ENCODE peak calls at places on chromosomes 12 and 14, in nine cellular contexts. H is cerebellar cortex; A is choroid plexus epithelial cell; Y is IMR-90; Z is stimulated activated CD4-positive, alpha-beta T cell treated with anti-CD3 and anti-CD28 coated beads, Interleukin-15, amount 100 ng/mL, for 24 hours; U is anterior cingulate cortex; R is fibroblast of mammary gland; S is activated naive CD4-positive, alpha-beta T cell; M is trophoblast cell. C is an unnamed sample.

GRCh38 chr14:36424478-36425102 is 95.4 kb downstream of the NKX2-1 start:
- DNase-seq in U (no peak), M (no peak), Y (no peak), A (no peak), Z (no peak), R (no peak), H (peak), S (no peak), C (no peak)

GRCh38 chr12:108302034-108302433 is 37.1 kb downstream of the CMKLR1 start:
- DNase-seq in A (no peak), M (no peak), Y (no peak), R (no peak), H (no peak), Z (no peak), S (no peak), U (no peak), C (no peak)

GRCh38 chr12:111596985-111597730 is 2.0 kb downstream of the ATXN2 start:
- DNase-seq in U (peak), H (peak), S (no peak), Z (peak), A (peak), M (peak), Y (peak), R (peak), C (no peak)

GRCh38 chr12:14614704-14615121 is 47.0 kb upstream of the PLBD1 start:
- DNase-seq in M (no peak), Y (no peak), R (no peak), Z (no peak), U (no peak), S (no peak), A (no peak), H (no peak), C (no peak)

GRCh38 chr14:101284711-101285110 is 276.6 kb upstream of the DIO3 start:
- DNase-seq in R (no peak), M (no peak), H (no peak), U (no peak), Z (no peak), A (no peak), Y (no peak), S (no peak), C (no peak)

GRCh38 chr12:85441740-85442139 is 161.7 kb downstream of the ALX1 start:
- DNase-seq in Y (peak), M (no peak), Z (no peak), A (peak), H (no peak), S (no peak), U (no peak), R (peak), C (no peak)

GRCh38 chr14:95818581-95818980 is 58.1 kb upstream of the TUNAR start:
- DNase-seq in R (no peak), A (no peak), H (no peak), S (no peak), Z (no peak), Y (no peak), U (no peak), M (no peak), C (no peak)

GRCh38 chr12:105205322-105206048 is 30.5 kb downstream of the APPL2 start:
- DNase-seq in A (no peak), S (no peak), Y (no peak), R (no peak), M (no peak), Z (no peak), U (no peak), H (no peak), C (no peak)

GRCh38 chr14:104677506-104678332 is 11.7 kb upstream of the INF2 start:
- DNase-seq in U (peak), Z (peak), H (peak), S (peak), M (peak), R (peak), Y (peak), A (peak), C (no peak)

GRCh38 chr12:1806301-1807106 is 13.9 kb upstream of the LRTM2 start:
- DNase-seq in R (peak), H (no peak), Z (no peak), U (no peak), S (no peak), M (no peak), A (no peak), Y (no peak), C (no peak)

GRCh38 chr14:106209745-106210144 is 683.4 kb downstream of the TMEM121 start:
- DNase-seq in R (no peak), Z (peak), S (no peak), A (no peak), M (peak), H (no peak), U (no peak), Y (no peak), C (no peak)

GRCh38 chr14:44712095-44712822 is 205.2 kb upstream of the FSCB start:
- DNase-seq in R (no peak), Z (no peak), Y (no peak), M (no peak), H (no peak), A (no peak), U (no peak), S (no peak), C (no peak)

GRCh38 chr14:49447725-49448124 is 138.5 kb downstream of the RPS29 start:
- DNase-seq in H (no peak), M (no peak), U (no peak), Z (no peak), Y (no peak), A (no peak), R (no peak), S (no peak), C (no peak)

GRCh38 chr14:34872822-34873590 is 2.2 kb downstream of the BAZ1A start:
- DNase-seq in Z (no peak), H (peak), M (peak), R (peak), A (peak), U (no peak), Y (peak), S (no peak), C (no peak)

GRCh38 chr14:67820428-67820881 is 876 bp downstream of the RAD51B start:
- DNase-seq in H (peak), S (no peak), A (peak), Z (peak), M (peak), R (peak), U (no peak), Y (peak), C (no peak)